ENCODE peak calls at places on chromosomes 11 and 22, in nine cellular contexts. K is upper lobe of right lung; V is effector memory CD4-positive, alpha-beta T cell; M is HL-60; S is stomach; G is psoas muscle; B is heart right ventricle; I is transverse colon; E is small intestine. C is an unnamed sample.

GRCh38 chr11:86214710-86215109 is 29.8 kb upstream of the EED start:
- DNase-seq in K (no peak), V (no peak), M (no peak), S (no peak), G (no peak), B (no peak), I (no peak), E (no peak), C (no peak)

GRCh38 chr22:32052259-32052658 is 9.2 kb downstream of the SLC5A1 start:
- DNase-seq in K (no peak), V (no peak), M (no peak), S (no peak), G (no peak), B (no peak), I (no peak), E (peak; percentile 81), C (no peak)

GRCh38 chr22:36191106-36191836 is 10.3 kb downstream of the APOL4 start:
- DNase-seq in K (no peak), V (no peak), M (no peak), S (no peak), G (peak; percentile 92), B (peak; percentile 76), I (peak; percentile 33), E (no peak), C (no peak)

GRCh38 chr11:12889243-12889642 is 119.9 kb upstream of the RASSF10 start:
- DNase-seq in K (peak; percentile 67), V (no peak), M (peak; percentile 56), S (no peak), G (no peak), B (peak; percentile 28), I (no peak), E (no peak), C (no peak)

GRCh38 chr11:85945296-85945695 is 90.1 kb downstream of the CCDC83 start:
- DNase-seq in K (no peak), V (no peak), M (no peak), S (no peak), G (no peak), B (no peak), I (no peak), E (no peak), C (no peak)

GRCh38 chr11:60127311-60127811 is 38.9 kb downstream of the MS4A2 start:
- DNase-seq in K (no peak), V (no peak), M (peak; percentile 16), S (no peak), G (no peak), B (no peak), I (no peak), E (peak; percentile 18), C (no peak)

GRCh38 chr11:9738126-9738525 is 74.2 kb downstream of the SWAP70 start:
- DNase-seq in K (no peak), V (no peak), M (peak; percentile 44), S (no peak), G (no peak), B (no peak), I (peak; percentile 30), E (no peak), C (no peak)

GRCh38 chr11:4523666-4524065 is 21.3 kb upstream of the OR52M1 start:
- DNase-seq in K (no peak), V (no peak), M (no peak), S (no peak), G (no peak), B (no peak), I (no peak), E (no peak), C (no peak)

GRCh38 chr11:128888034-128888985 is 2.8 kb upstream of the KCNJ5 start:
- DNase-seq in K (no peak), V (no peak), M (no peak), S (no peak), G (no peak), B (no peak), I (no peak), E (no peak), C (no peak)

GRCh38 chr22:19974233-19974861 is 32.7 kb upstream of the TXNRD2 start:
- DNase-seq in K (no peak), V (no peak), M (peak; percentile 22), S (peak; percentile 53), G (no peak), B (no peak), I (peak; percentile 52), E (peak; percentile 50), C (no peak)

GRCh38 chr22:26673485-26673884 is 16.1 kb downstream of the MIAT start:
- DNase-seq in K (no peak), V (no peak), M (no peak), S (no peak), G (no peak), B (no peak), I (peak; percentile 22), E (peak; percentile 42), C (no peak)

GRCh38 chr22:35103756-35104155 is 37.8 kb downstream of the ISX start:
- DNase-seq in K (no peak), V (no peak), M (no peak), S (no peak), G (no peak), B (no peak), I (peak; percentile 55), E (peak; percentile 92), C (no peak)

DNA sequence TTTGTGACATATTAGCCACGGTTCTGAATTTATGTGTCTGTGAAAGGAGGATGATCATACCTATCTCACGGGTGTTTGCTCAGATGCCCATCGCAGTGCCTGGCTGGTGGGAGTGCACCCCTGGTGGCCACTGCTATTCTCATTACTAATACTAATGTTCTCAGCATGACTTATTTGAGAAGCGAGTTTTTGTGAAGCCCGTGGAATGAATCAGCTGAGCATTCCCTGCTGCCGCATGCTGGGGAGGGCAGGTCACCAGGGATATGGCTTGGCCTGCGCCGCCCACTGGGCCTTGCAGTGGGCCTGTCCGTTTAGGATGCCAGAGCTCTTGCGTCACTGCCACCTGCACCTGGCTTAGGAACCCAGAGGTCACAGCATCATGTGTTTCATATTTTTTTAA is 16.8 kb downstream of the CTTN start:
- DNase-seq in K (no peak), V (no peak), M (no peak), S (no peak), G (peak; percentile 84), B (no peak), I (no peak), E (no peak), C (no peak)
- H3K27ac ChIP-seq in K (no peak overlapping the region), V (no peak overlapping the region), M (no peak overlapping the region), S (no peak overlapping the region), G (no peak overlapping the region), B (no peak overlapping the region), I (no peak overlapping the region), E (no peak overlapping the region), C (no peak overlapping the region)

DNA sequence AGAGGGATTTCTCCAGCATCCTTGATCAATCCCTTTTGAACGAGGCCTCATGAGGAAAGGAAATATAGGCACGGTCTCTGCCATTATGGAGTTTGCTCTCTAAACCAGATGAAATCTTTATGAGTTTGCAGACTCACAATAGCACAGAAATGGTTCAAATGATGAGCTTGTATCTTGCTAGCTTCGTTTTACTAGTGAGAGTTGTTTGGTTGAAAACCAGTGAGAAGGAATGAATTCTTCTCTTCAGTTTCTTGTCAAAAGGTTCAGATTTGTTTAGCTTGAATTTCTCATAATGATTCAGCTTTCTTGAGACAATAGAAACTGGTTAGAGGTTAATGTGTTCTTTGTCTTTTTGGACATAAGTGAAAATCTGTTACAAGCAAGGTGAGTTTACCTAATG is 92.7 kb downstream of the ZBTB16 start:
- DNase-seq in K (no peak), V (no peak), M (no peak), S (no peak), G (no peak), B (no peak), I (no peak), E (no peak), C (no peak)
- H3K27ac ChIP-seq in K (peak overlapping the region; percentile 85), V (no peak overlapping the region), M (no peak overlapping the region), S (no peak overlapping the region), G (peak overlapping the region; percentile 99), B (peak overlapping the region; percentile 33), I (peak overlapping the region; percentile 96), E (no peak overlapping the region), C (no peak overlapping the region)

DNA sequence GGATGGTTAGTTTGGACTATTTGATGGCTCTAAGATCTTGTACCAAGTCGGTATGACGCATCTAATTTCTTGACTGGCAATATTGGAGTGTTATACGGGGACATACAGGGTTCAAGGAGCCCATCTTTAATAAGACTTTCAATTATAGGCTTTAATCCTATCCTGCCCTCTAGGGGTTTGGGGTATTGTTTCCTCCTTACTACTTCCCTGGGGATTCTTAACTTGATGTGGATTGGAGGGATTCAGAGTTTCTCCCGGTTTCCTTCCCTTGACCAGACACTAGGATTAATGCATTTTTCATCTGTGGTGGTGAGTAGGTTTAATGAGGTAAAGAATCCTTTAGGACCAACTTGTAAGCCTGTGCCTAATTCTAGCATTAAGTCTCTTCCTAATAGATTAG is 18.8 kb downstream of the CYP2D6 start:
- DNase-seq in K (no peak), V (no peak), M (no peak), S (no peak), G (no peak), B (no peak), I (no peak), E (no peak), C (no peak)
- H3K27ac ChIP-seq in K (no peak overlapping the region), V (no peak overlapping the region), M (no peak overlapping the region), S (no peak overlapping the region), G (no peak overlapping the region), B (no peak overlapping the region), I (no peak overlapping the region), E (no peak overlapping the region), C (no peak overlapping the region)

GRCh38 chr22:40018051-40018450 is 23.3 kb downstream of the FAM83F start:
- DNase-seq in K (no peak), V (no peak), M (no peak), S (no peak), G (no peak), B (no peak), I (no peak), E (no peak), C (no peak)
- H3K27ac ChIP-seq in K (no peak overlapping the region), V (no peak overlapping the region), M (no peak overlapping the region), S (no peak overlapping the region), G (no peak overlapping the region), B (no peak overlapping the region), I (no peak overlapping the region), E (no peak overlapping the region), C (no peak overlapping the region)